ENCODE peak calls at places on chromosomes 13 and 19, in five cellular contexts. One of them, this sample, is unnamed.

GRCh38 chr19:8209111-8209964 is at the start of gene CERS4:
- DNase-seq in GM12878: no peak
- DNase-seq in IMR-90: peak
- DNase-seq in ovary: peak
- DNase-seq in uterus: peak
- DNase-seq in this sample: peak

GRCh38 chr19:8163781-8164180 is 14.4 kb upstream of the FBN3 start:
- DNase-seq in IMR-90: peak
- DNase-seq in GM12878: no peak
- DNase-seq in ovary: no peak
- DNase-seq in uterus: peak
- DNase-seq in this sample: no peak

GRCh38 chr19:46678110-46678732 is 17.2 kb upstream of the DACT3 start:
- DNase-seq in uterus: no peak
- DNase-seq in GM12878: no peak
- DNase-seq in IMR-90: no peak
- DNase-seq in ovary: no peak
- DNase-seq in this sample: no peak

GRCh38 chr13:91032104-91032503 is 315.4 kb upstream of the MIR17HG start:
- DNase-seq in IMR-90: no peak
- DNase-seq in ovary: no peak
- DNase-seq in GM12878: no peak
- DNase-seq in uterus: no peak
- DNase-seq in this sample: no peak

GRCh38 chr19:53394522-53394973 is 401 bp upstream of the ZNF765 start:
- DNase-seq in ovary: peak
- DNase-seq in GM12878: peak
- DNase-seq in IMR-90: peak
- DNase-seq in uterus: peak
- DNase-seq in this sample: peak

GRCh38 chr13:39931505-39931904 is 276.0 kb downstream of the COG6 start:
- DNase-seq in ovary: no peak
- DNase-seq in GM12878: no peak
- DNase-seq in IMR-90: no peak
- DNase-seq in uterus: no peak
- DNase-seq in this sample: no peak

GRCh38 chr19:827710-828321 is at the start of gene AZU1:
- DNase-seq in ovary: no peak
- DNase-seq in IMR-90: no peak
- DNase-seq in uterus: no peak
- DNase-seq in GM12878: no peak
- DNase-seq in this sample: no peak

GRCh38 chr19:10086032-10086903 is at the start of gene SHFL:
- DNase-seq in ovary: peak
- DNase-seq in GM12878: no peak
- DNase-seq in uterus: peak
- DNase-seq in IMR-90: peak
- DNase-seq in this sample: no peak

GRCh38 chr13:74077847-74078246 is 56.4 kb downstream of the KLF12 start:
- DNase-seq in ovary: no peak
- DNase-seq in uterus: no peak
- DNase-seq in IMR-90: no peak
- DNase-seq in GM12878: no peak
- DNase-seq in this sample: no peak

GRCh38 chr13:36673352-36673751 is 468 bp upstream of the SERTM1 start:
- DNase-seq in uterus: no peak
- DNase-seq in ovary: no peak
- DNase-seq in IMR-90: no peak
- DNase-seq in GM12878: no peak
- DNase-seq in this sample: no peak

GRCh38 chr13:110410000-110410399 is 102.9 kb downstream of the COL4A2 start:
- DNase-seq in IMR-90: no peak
- DNase-seq in GM12878: no peak
- DNase-seq in ovary: no peak
- DNase-seq in uterus: no peak
- DNase-seq in this sample: no peak
- H3K27ac ChIP-seq in IMR-90: peak
- H3K27ac ChIP-seq in GM12878: no peak
- H3K27ac ChIP-seq in ovary: peak
- H3K27ac ChIP-seq in uterus: peak
- H3K27ac ChIP-seq in this sample: no peak

GRCh38 chr19:4061178-4061682 is 5.5 kb downstream of the ZBTB7A start:
- DNase-seq in uterus: peak
- DNase-seq in ovary: peak
- DNase-seq in GM12878: no peak
- DNase-seq in IMR-90: no peak
- DNase-seq in this sample: no peak

GRCh38 chr19:4062576-4063368 is 3.9 kb downstream of the ZBTB7A start:
- DNase-seq in ovary: peak
- DNase-seq in IMR-90: no peak
- DNase-seq in uterus: no peak
- DNase-seq in GM12878: no peak
- DNase-seq in this sample: no peak

GRCh38 chr19:4063369-4064072 is 3.2 kb downstream of the ZBTB7A start:
- DNase-seq in ovary: peak
- DNase-seq in uterus: no peak
- DNase-seq in GM12878: no peak
- DNase-seq in IMR-90: no peak
- DNase-seq in this sample: no peak

GRCh38 chr19:4060621-4061177 is 6.0 kb downstream of the ZBTB7A start:
- DNase-seq in uterus: no peak
- DNase-seq in ovary: peak
- DNase-seq in GM12878: no peak
- DNase-seq in IMR-90: no peak
- DNase-seq in this sample: no peak

DNA sequence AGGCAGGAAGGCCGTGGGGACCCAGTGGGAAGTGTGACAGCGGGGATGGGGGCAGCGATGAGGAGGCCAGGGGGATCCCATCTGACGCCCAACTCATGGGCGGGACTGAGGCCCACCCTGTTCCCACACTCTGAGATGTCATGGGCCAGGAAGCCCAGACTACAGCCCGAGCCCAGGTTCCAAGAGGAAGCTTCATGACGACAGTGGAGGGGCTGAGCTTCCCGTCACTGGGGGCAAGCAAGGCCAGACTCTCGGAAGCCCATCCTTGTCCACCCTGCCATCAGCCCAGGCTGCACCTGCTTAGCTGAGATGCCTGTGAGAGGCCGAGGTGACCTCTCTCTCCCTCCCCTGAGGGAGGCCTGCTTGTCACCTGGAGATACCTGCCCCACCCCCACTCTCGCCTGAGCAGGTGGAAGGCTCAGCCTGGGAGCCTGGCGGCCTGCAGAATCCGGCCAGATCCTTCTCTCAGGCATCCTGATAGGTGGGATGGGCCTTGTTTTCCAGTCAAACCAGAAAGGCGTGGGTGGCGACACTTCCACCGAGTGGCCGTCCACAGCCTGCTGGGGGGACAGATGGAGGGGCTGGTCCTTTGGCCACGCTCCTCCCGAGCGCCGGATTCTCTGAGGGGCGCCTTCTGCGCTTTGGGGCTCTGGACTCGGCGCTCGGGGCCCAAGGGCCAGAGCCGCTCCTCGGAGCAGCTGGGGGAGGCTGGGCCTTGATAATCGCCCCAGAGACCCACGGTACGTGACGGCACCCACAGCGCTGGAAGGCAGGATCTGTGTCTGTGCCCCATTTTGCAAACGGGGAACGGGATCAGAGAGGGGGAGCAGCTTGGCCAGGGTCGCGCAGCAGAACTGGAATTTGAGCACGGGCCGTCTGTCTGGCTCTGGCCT is 4.8 kb downstream of the ZBTB7A start:
- DNase-seq in GM12878: no peak
- DNase-seq in IMR-90: no peak
- DNase-seq in uterus: no peak
- DNase-seq in ovary: peak
- DNase-seq in this sample: no peak
- H3K27ac ChIP-seq in GM12878: no peak
- H3K27ac ChIP-seq in IMR-90: no peak
- H3K27ac ChIP-seq in uterus: peak
- H3K27ac ChIP-seq in ovary: peak
- H3K27ac ChIP-seq in this sample: peak

GRCh38 chr19:58498316-58499020 is 13.3 kb downstream of the SLC27A5 start:
- DNase-seq in uterus: peak
- DNase-seq in ovary: peak
- DNase-seq in IMR-90: no peak
- DNase-seq in GM12878: no peak
- DNase-seq in this sample: no peak
- H3K27ac ChIP-seq in uterus: peak
- H3K27ac ChIP-seq in ovary: no peak
- H3K27ac ChIP-seq in IMR-90: no peak
- H3K27ac ChIP-seq in GM12878: peak
- H3K27ac ChIP-seq in this sample: peak

GRCh38 chr19:47741544-47742125 is 3.7 kb upstream of the NOP53 start:
- DNase-seq in GM12878: no peak
- DNase-seq in IMR-90: no peak
- DNase-seq in ovary: no peak
- DNase-seq in uterus: peak
- DNase-seq in this sample: no peak
- H3K27ac ChIP-seq in GM12878: no peak
- H3K27ac ChIP-seq in IMR-90: peak
- H3K27ac ChIP-seq in ovary: peak
- H3K27ac ChIP-seq in uterus: peak
- H3K27ac ChIP-seq in this sample: no peak

GRCh38 chr19:2977001-2977685 is at the start of gene TLE6:
- DNase-seq in GM12878: peak
- DNase-seq in IMR-90: peak
- DNase-seq in uterus: peak
- DNase-seq in ovary: peak
- DNase-seq in this sample: peak
- H3K27ac ChIP-seq in GM12878: peak
- H3K27ac ChIP-seq in IMR-90: no peak
- H3K27ac ChIP-seq in uterus: peak
- H3K27ac ChIP-seq in ovary: peak
- H3K27ac ChIP-seq in this sample: peak

GRCh38 chr19:5949792-5950305 is 28.1 kb downstream of the RANBP3 start:
- DNase-seq in uterus: no peak
- DNase-seq in GM12878: no peak
- DNase-seq in IMR-90: no peak
- DNase-seq in ovary: no peak
- DNase-seq in this sample: peak

GRCh38 chr19:5951338-5951861 is 26.5 kb downstream of the RANBP3 start:
- DNase-seq in uterus: no peak
- DNase-seq in ovary: no peak
- DNase-seq in IMR-90: no peak
- DNase-seq in GM12878: no peak
- DNase-seq in this sample: no peak

GRCh38 chr19:5952193-5953033 is 25.5 kb downstream of the RANBP3 start:
- DNase-seq in GM12878: no peak
- DNase-seq in ovary: no peak
- DNase-seq in IMR-90: no peak
- DNase-seq in uterus: no peak
- DNase-seq in this sample: no peak

GRCh38 chr19:5948697-5949564 is 29.0 kb downstream of the RANBP3 start:
- DNase-seq in IMR-90: no peak
- DNase-seq in GM12878: no peak
- DNase-seq in uterus: no peak
- DNase-seq in ovary: no peak
- DNase-seq in this sample: peak

GRCh38 chr19:5950744-5951143 is 27.2 kb downstream of the RANBP3 start:
- DNase-seq in uterus: no peak
- DNase-seq in ovary: no peak
- DNase-seq in IMR-90: no peak
- DNase-seq in GM12878: no peak
- DNase-seq in this sample: no peak
- H3K27ac ChIP-seq in uterus: no peak
- H3K27ac ChIP-seq in ovary: no peak
- H3K27ac ChIP-seq in IMR-90: no peak
- H3K27ac ChIP-seq in GM12878: no peak
- H3K27ac ChIP-seq in this sample: peak

DNA sequence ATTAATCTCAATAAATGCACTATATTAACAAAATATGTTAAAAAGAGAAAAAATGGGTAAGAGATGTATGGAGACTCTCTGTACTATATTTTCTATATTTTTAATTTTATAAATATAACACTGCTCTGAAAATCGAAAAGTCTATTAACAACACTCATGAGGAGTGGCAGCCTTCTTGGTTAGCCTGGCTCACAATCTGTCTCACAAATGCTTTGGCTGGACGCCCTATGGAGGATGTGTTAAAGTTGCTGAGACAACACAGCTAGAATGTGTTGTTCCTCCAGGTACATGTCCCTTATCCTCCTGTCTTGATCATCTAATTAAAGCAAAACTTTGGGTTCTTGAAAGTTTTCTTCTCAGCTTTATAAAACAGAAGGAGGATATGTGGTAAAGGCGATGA is 396.6 kb upstream of the PCDH20 start:
- DNase-seq in ovary: no peak
- DNase-seq in uterus: no peak
- DNase-seq in IMR-90: no peak
- DNase-seq in GM12878: no peak
- DNase-seq in this sample: no peak
- H3K27ac ChIP-seq in ovary: no peak
- H3K27ac ChIP-seq in uterus: no peak
- H3K27ac ChIP-seq in IMR-90: no peak
- H3K27ac ChIP-seq in GM12878: no peak
- H3K27ac ChIP-seq in this sample: no peak

DNA sequence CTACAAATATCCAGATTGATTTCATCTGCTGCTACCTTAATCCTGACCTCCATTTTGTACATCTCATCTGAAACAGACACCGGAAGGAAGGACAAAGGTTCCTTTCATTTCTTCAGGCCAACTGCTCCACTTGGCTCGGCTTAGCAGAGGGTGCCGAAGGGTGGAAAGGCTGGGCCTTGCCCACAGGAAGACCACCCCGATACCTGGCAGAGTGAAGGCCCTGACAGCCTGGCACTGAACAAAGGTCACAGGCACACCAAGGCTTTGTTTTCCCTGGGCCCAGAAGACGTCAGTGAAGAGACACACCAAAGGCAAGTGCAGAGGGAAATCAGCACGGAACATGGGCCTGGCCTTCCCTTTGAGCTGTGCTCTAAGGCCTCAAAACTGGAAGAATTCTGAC is 71.5 kb downstream of the LATS2 start:
- DNase-seq in GM12878: no peak
- DNase-seq in IMR-90: no peak
- DNase-seq in ovary: no peak
- DNase-seq in uterus: no peak
- DNase-seq in this sample: no peak
- H3K27ac ChIP-seq in GM12878: no peak
- H3K27ac ChIP-seq in IMR-90: peak
- H3K27ac ChIP-seq in ovary: no peak
- H3K27ac ChIP-seq in uterus: no peak
- H3K27ac ChIP-seq in this sample: no peak

DNA sequence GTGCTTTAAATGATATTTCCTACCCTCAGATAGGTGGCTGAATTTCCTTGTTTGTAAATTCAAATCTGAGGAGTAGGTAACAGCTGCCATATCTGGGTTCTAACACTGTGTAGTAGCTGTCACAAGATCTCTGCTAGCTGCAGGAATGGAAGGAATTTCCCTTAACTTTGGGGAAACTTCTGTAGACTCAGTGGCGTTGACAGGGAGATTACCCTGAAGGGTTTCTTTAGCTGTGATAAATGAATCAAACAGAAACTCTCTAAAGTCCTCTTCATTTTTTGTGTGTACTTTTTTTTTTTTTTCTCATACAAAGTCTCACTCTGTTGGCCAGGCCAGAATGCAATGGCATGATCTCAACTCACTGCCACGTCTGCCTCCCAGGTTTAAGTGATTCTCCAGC is 5.3 kb upstream of the EPSTI1 start:
- DNase-seq in IMR-90: peak
- DNase-seq in ovary: no peak
- DNase-seq in uterus: no peak
- DNase-seq in GM12878: no peak
- DNase-seq in this sample: no peak
- H3K27ac ChIP-seq in IMR-90: peak
- H3K27ac ChIP-seq in ovary: no peak
- H3K27ac ChIP-seq in uterus: no peak
- H3K27ac ChIP-seq in GM12878: peak
- H3K27ac ChIP-seq in this sample: no peak